ENCODE peak calls at places on chromosome 11, in six cellular contexts. One of them, this sample, is unnamed. For H3K36me3, the result is how much of the 10 kb centered on the place peaks cover.

GRCh38 chr11:64321533-64321932 is 3.6 kb downstream of the PRDX5 start:
- DNase-seq in fibroblast of lung: peak
- DNase-seq in astrocyte: peak
- DNase-seq in brain microvascular endothelial cell: no peak
- DNase-seq in uterus: no peak
- DNase-seq in CD8-positive, alpha-beta T cell: no peak
- DNase-seq in this sample: no peak

GRCh38 chr11:20715464-20715863 is 46.1 kb downstream of the NELL1 start:
- DNase-seq in fibroblast of lung: no peak
- DNase-seq in astrocyte: no peak
- DNase-seq in brain microvascular endothelial cell: no peak
- DNase-seq in uterus: no peak
- DNase-seq in CD8-positive, alpha-beta T cell: no peak
- DNase-seq in this sample: no peak

GRCh38 chr11:2471804-2472096 is 26.9 kb downstream of the KCNQ1 start:
- DNase-seq in fibroblast of lung: no peak
- DNase-seq in astrocyte: no peak
- DNase-seq in brain microvascular endothelial cell: no peak
- DNase-seq in uterus: no peak
- DNase-seq in CD8-positive, alpha-beta T cell: no peak
- DNase-seq in this sample: no peak

GRCh38 chr11:69213964-69214363 is 58.2 kb downstream of the SMIM38 start:
- DNase-seq in fibroblast of lung: no peak
- DNase-seq in astrocyte: no peak
- DNase-seq in brain microvascular endothelial cell: no peak
- DNase-seq in uterus: no peak
- DNase-seq in CD8-positive, alpha-beta T cell: no peak
- DNase-seq in this sample: no peak

GRCh38 chr11:35343033-35343598 is 76.2 kb downstream of the SLC1A2 start:
- DNase-seq in fibroblast of lung: no peak
- DNase-seq in astrocyte: no peak
- DNase-seq in brain microvascular endothelial cell: no peak
- DNase-seq in uterus: no peak
- DNase-seq in CD8-positive, alpha-beta T cell: no peak
- DNase-seq in this sample: no peak

GRCh38 chr11:118572914-118573550 is 823 bp downstream of the ARCN1 start:
- DNase-seq in fibroblast of lung: peak
- DNase-seq in astrocyte: peak
- DNase-seq in brain microvascular endothelial cell: peak
- DNase-seq in uterus: no peak
- DNase-seq in CD8-positive, alpha-beta T cell: peak
- DNase-seq in this sample: peak

GRCh38 chr11:60367009-60367408 is 11.3 kb upstream of the MS4A7 start:
- DNase-seq in fibroblast of lung: no peak
- DNase-seq in astrocyte: no peak
- DNase-seq in brain microvascular endothelial cell: no peak
- DNase-seq in uterus: no peak
- DNase-seq in CD8-positive, alpha-beta T cell: no peak
- DNase-seq in this sample: peak

GRCh38 chr11:92296138-92296515 is 71.5 kb downstream of the FAT3 start:
- DNase-seq in fibroblast of lung: peak
- DNase-seq in astrocyte: peak
- DNase-seq in brain microvascular endothelial cell: peak
- DNase-seq in uterus: no peak
- DNase-seq in CD8-positive, alpha-beta T cell: no peak
- DNase-seq in this sample: no peak

GRCh38 chr11:62574363-62575057 is 819 bp upstream of the EEF1G start:
- DNase-seq in fibroblast of lung: peak
- DNase-seq in astrocyte: no peak
- DNase-seq in brain microvascular endothelial cell: no peak
- DNase-seq in uterus: peak
- DNase-seq in CD8-positive, alpha-beta T cell: no peak
- DNase-seq in this sample: peak

GRCh38 chr11:910589-911030 is at the start of gene CHID1:
- DNase-seq in fibroblast of lung: peak
- DNase-seq in astrocyte: peak
- DNase-seq in brain microvascular endothelial cell: peak
- DNase-seq in uterus: peak
- DNase-seq in CD8-positive, alpha-beta T cell: peak
- DNase-seq in this sample: peak

GRCh38 chr11:62157603-62158002 is 32.4 kb upstream of the SCGB1D1 start:
- DNase-seq in fibroblast of lung: no peak
- DNase-seq in astrocyte: no peak
- DNase-seq in brain microvascular endothelial cell: no peak
- DNase-seq in uterus: no peak
- DNase-seq in CD8-positive, alpha-beta T cell: no peak
- DNase-seq in this sample: no peak

GRCh38 chr11:107669893-107670601 is 41.8 kb downstream of the SLN start:
- DNase-seq in fibroblast of lung: no peak
- DNase-seq in astrocyte: no peak
- DNase-seq in brain microvascular endothelial cell: no peak
- DNase-seq in uterus: no peak
- DNase-seq in CD8-positive, alpha-beta T cell: no peak
- DNase-seq in this sample: no peak

GRCh38 chr11:3220101-3220500 is 1.5 kb upstream of the MRGPRG start:
- DNase-seq in fibroblast of lung: no peak
- DNase-seq in astrocyte: no peak
- DNase-seq in brain microvascular endothelial cell: no peak
- DNase-seq in uterus: no peak
- DNase-seq in CD8-positive, alpha-beta T cell: no peak
- DNase-seq in this sample: no peak

GRCh38 chr11:12889243-12889642 is 119.9 kb upstream of the RASSF10 start:
- DNase-seq in fibroblast of lung: peak
- DNase-seq in astrocyte: peak
- DNase-seq in brain microvascular endothelial cell: peak
- DNase-seq in uterus: peak
- DNase-seq in CD8-positive, alpha-beta T cell: no peak
- DNase-seq in this sample: no peak

GRCh38 chr11:47564933-47565339 is 463 bp upstream of the PTPMT1 start:
- DNase-seq in fibroblast of lung: no peak
- DNase-seq in astrocyte: no peak
- DNase-seq in brain microvascular endothelial cell: no peak
- DNase-seq in uterus: no peak
- DNase-seq in CD8-positive, alpha-beta T cell: no peak
- DNase-seq in this sample: no peak

GRCh38 chr11:62370743-62371440 is 33.6 kb downstream of the ASRGL1 start:
- DNase-seq in fibroblast of lung: no peak
- DNase-seq in astrocyte: no peak
- DNase-seq in brain microvascular endothelial cell: no peak
- DNase-seq in uterus: no peak
- DNase-seq in CD8-positive, alpha-beta T cell: peak
- DNase-seq in this sample: no peak

GRCh38 chr11:45332486-45332934 is 46.4 kb upstream of the SYT13 start:
- DNase-seq in fibroblast of lung: no peak
- DNase-seq in astrocyte: peak
- DNase-seq in brain microvascular endothelial cell: peak
- DNase-seq in uterus: peak
- DNase-seq in CD8-positive, alpha-beta T cell: no peak
- DNase-seq in this sample: peak

GRCh38 chr11:84757711-84758110 is 869.4 kb downstream of the DLG2 start:
- DNase-seq in fibroblast of lung: no peak
- DNase-seq in astrocyte: no peak
- DNase-seq in brain microvascular endothelial cell: no peak
- DNase-seq in uterus: no peak
- DNase-seq in CD8-positive, alpha-beta T cell: no peak
- DNase-seq in this sample: no peak

GRCh38 chr11:130165601-130166456 is 6.2 kb downstream of the ST14 start:
- DNase-seq in fibroblast of lung: no peak
- DNase-seq in astrocyte: no peak
- DNase-seq in brain microvascular endothelial cell: no peak
- DNase-seq in uterus: no peak
- DNase-seq in CD8-positive, alpha-beta T cell: no peak
- DNase-seq in this sample: no peak

GRCh38 chr11:122748968-122749687 is 89.2 kb upstream of the CRTAM start:
- DNase-seq in fibroblast of lung: peak
- DNase-seq in astrocyte: peak
- DNase-seq in brain microvascular endothelial cell: peak
- DNase-seq in uterus: no peak
- DNase-seq in CD8-positive, alpha-beta T cell: peak
- DNase-seq in this sample: peak

GRCh38 chr11:68314886-68315580 is 2.6 kb downstream of the LRP5 start:
- DNase-seq in fibroblast of lung: peak
- DNase-seq in astrocyte: peak
- DNase-seq in brain microvascular endothelial cell: peak
- DNase-seq in uterus: peak
- DNase-seq in CD8-positive, alpha-beta T cell: no peak
- DNase-seq in this sample: no peak

GRCh38 chr11:122101625-122102291 is 14.3 kb downstream of the BLID start:
- DNase-seq in fibroblast of lung: peak
- DNase-seq in astrocyte: peak
- DNase-seq in brain microvascular endothelial cell: peak
- DNase-seq in uterus: peak
- DNase-seq in CD8-positive, alpha-beta T cell: no peak
- DNase-seq in this sample: peak

GRCh38 chr11:123434262-123434661 is 4.2 kb downstream of the GRAMD1B start:
- DNase-seq in fibroblast of lung: peak
- DNase-seq in astrocyte: peak
- DNase-seq in brain microvascular endothelial cell: no peak
- DNase-seq in uterus: no peak
- DNase-seq in CD8-positive, alpha-beta T cell: no peak
- DNase-seq in this sample: peak

GRCh38 chr11:64569300-64569970 is 21.6 kb upstream of the SLC22A12 start:
- DNase-seq in fibroblast of lung: no peak
- DNase-seq in astrocyte: no peak
- DNase-seq in brain microvascular endothelial cell: no peak
- DNase-seq in uterus: no peak
- DNase-seq in CD8-positive, alpha-beta T cell: no peak
- DNase-seq in this sample: no peak

GRCh38 chr11:84019576-84020194 is 733.5 kb upstream of the CCDC90B start:
- DNase-seq in fibroblast of lung: peak
- DNase-seq in astrocyte: peak
- DNase-seq in brain microvascular endothelial cell: peak
- DNase-seq in uterus: no peak
- DNase-seq in CD8-positive, alpha-beta T cell: no peak
- DNase-seq in this sample: no peak

GRCh38 chr11:44626645-44627044 is 61.2 kb downstream of the CD82 start:
- DNase-seq in fibroblast of lung: no peak
- DNase-seq in astrocyte: no peak
- DNase-seq in brain microvascular endothelial cell: no peak
- DNase-seq in uterus: no peak
- DNase-seq in CD8-positive, alpha-beta T cell: no peak
- DNase-seq in this sample: no peak

GRCh38 chr11:62001450-62002178 is 34.2 kb upstream of the FTH1 start:
- DNase-seq in fibroblast of lung: no peak
- DNase-seq in astrocyte: no peak
- DNase-seq in brain microvascular endothelial cell: no peak
- DNase-seq in uterus: peak
- DNase-seq in CD8-positive, alpha-beta T cell: no peak
- DNase-seq in this sample: no peak

GRCh38 chr11:64016512-64016911 is 19.2 kb upstream of the FLRT1 start:
- DNase-seq in fibroblast of lung: no peak
- DNase-seq in astrocyte: no peak
- DNase-seq in brain microvascular endothelial cell: no peak
- DNase-seq in uterus: no peak
- DNase-seq in CD8-positive, alpha-beta T cell: no peak
- DNase-seq in this sample: no peak

GRCh38 chr11:90669094-90669493 is 446.2 kb upstream of the CHORDC1 start:
- DNase-seq in fibroblast of lung: no peak
- DNase-seq in astrocyte: no peak
- DNase-seq in brain microvascular endothelial cell: no peak
- DNase-seq in uterus: no peak
- DNase-seq in CD8-positive, alpha-beta T cell: no peak
- DNase-seq in this sample: no peak

DNA sequence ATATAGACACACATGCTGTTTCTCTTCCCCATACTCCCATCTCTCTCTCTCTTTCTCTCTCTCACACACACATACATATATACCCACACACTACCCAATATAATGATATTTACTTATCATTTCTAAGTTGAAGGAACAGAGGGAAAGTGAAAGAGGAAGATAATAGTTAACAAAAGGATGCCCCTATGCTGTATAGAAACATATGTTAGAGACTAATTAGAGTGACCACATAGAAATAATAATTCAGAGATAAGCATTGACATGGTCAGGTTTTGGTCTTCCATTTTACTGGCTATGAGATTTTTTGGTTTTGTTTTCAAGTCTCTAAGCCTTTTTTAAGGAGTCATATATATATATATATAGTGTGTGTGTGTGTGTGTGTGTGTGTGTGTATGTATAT is 445.7 kb upstream of the CHORDC1 start:
- DNase-seq in fibroblast of lung: no peak
- DNase-seq in astrocyte: no peak
- DNase-seq in brain microvascular endothelial cell: no peak
- DNase-seq in uterus: no peak
- DNase-seq in CD8-positive, alpha-beta T cell: no peak
- DNase-seq in this sample: no peak
- H3K27ac ChIP-seq in fibroblast of lung: no peak
- H3K27ac ChIP-seq in astrocyte: no peak
- H3K27ac ChIP-seq in brain microvascular endothelial cell: no peak
- H3K27ac ChIP-seq in uterus: no peak
- H3K27ac ChIP-seq in CD8-positive, alpha-beta T cell: no peak
- H3K27ac ChIP-seq in this sample: no peak

DNA sequence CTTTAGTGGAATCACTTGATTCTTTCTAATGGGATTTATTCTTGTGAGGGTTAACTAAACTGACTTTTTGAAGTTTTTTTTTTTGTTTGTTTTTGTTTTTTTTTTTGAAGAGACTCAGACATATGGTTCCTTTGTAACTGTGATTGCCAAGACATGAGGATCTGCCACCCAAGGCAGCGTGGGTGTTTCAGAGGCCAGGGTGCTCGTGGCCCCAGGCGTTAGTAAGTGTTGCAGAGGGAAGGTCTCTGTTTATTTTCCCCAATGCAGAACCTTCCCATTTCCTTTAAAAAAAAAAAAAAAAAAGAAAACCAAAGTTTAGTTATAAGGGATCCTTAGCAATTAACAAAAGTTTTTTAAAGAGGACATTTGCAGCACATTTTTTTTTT is 94.8 kb downstream of the CTTN start:
- DNase-seq in fibroblast of lung: no peak
- DNase-seq in astrocyte: no peak
- DNase-seq in brain microvascular endothelial cell: no peak
- DNase-seq in uterus: no peak
- DNase-seq in CD8-positive, alpha-beta T cell: no peak
- DNase-seq in this sample: no peak
- H3K36me3 ChIP-seq in fibroblast of lung: under half
- H3K36me3 ChIP-seq in astrocyte: under half
- H3K36me3 ChIP-seq in brain microvascular endothelial cell: under half
- H3K36me3 ChIP-seq in uterus: under half
- H3K36me3 ChIP-seq in CD8-positive, alpha-beta T cell: under half
- H3K36me3 ChIP-seq in this sample: under half

GRCh38 chr11:26286472-26287066 is 45.4 kb upstream of the ANO3 start:
- DNase-seq in fibroblast of lung: peak
- DNase-seq in astrocyte: peak
- DNase-seq in brain microvascular endothelial cell: peak
- DNase-seq in uterus: no peak
- DNase-seq in CD8-positive, alpha-beta T cell: no peak
- DNase-seq in this sample: peak
- TF ChIP-seq CTCF in fibroblast of lung: peak
- TF ChIP-seq CTCF in astrocyte: peak
- TF ChIP-seq CTCF in brain microvascular endothelial cell: peak
- TF ChIP-seq CTCF in uterus: no peak
- TF ChIP-seq CTCF in CD8-positive, alpha-beta T cell: no peak
- TF ChIP-seq CTCF in this sample: peak

DNA sequence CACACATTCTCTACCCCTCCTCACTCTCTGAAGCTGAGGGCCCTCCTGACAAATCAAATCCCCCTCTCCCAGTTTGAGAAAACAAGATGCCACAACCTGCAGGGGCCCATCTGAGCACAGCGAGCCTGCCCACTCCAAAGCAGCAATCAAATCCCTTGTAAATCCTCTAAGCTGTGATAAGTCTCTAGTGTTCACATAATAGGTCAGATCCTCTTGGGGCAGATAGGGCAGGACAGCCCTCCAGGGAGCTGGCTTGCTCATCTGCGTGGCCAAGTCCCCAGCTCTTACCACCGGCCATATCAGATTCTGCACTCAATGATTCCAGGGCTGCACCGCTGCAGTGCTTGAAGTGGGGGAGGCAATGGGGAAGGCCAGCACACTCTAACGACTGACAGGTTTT is 29.6 kb upstream of the FLI1 start:
- DNase-seq in fibroblast of lung: no peak
- DNase-seq in astrocyte: no peak
- DNase-seq in brain microvascular endothelial cell: no peak
- DNase-seq in uterus: no peak
- DNase-seq in CD8-positive, alpha-beta T cell: no peak
- DNase-seq in this sample: no peak
- H3K27ac ChIP-seq in fibroblast of lung: no peak
- H3K27ac ChIP-seq in astrocyte: no peak
- H3K27ac ChIP-seq in brain microvascular endothelial cell: no peak
- H3K27ac ChIP-seq in uterus: no peak
- H3K27ac ChIP-seq in CD8-positive, alpha-beta T cell: no peak
- H3K27ac ChIP-seq in this sample: no peak